ENCODE peak calls at places on chromosomes 4 and X, in ten cellular contexts. I is SW480; W is transverse colon; B is hypothalamus; S is endothelial cell; Q is activated naive CD8-positive, alpha-beta T cell treated with anti-CD3 and anti-CD28 coated beads, Interleukin-2, amount 10 ng/mL, durations not matched to agents 7 days and 5 days; C is NCI-H774; R is left lung; L is substantia nigra; F is HT1080. T is an unnamed sample.

GRCh38 chr4:1294891-1295290 is 5.2 kb downstream of the MAEA start:
- DNase-seq in I (no peak), W (no peak), B (no peak), S (no peak), Q (no peak), C (no peak), R (peak), L (no peak), F (no peak), T (no peak)

GRCh38 chr4:88672987-88673386 is 24.6 kb downstream of the NAP1L5 start:
- DNase-seq in I (peak), W (no peak), B (no peak), S (peak), Q (no peak), C (no peak), R (no peak), L (no peak), F (peak), T (no peak)

GRCh38 chrX:139194571-139195280 is 335.8 kb upstream of the F9 start:
- DNase-seq in I (peak), W (peak), B (no peak), S (peak), Q (no peak), C (no peak), R (peak), L (no peak), F (no peak), T (no peak)

GRCh38 chrX:13024911-13025454 is 19.4 kb downstream of the FAM9C start:
- DNase-seq in I (no peak), W (no peak), B (no peak), S (no peak), Q (no peak), C (no peak), R (no peak), L (no peak), F (no peak), T (no peak)

GRCh38 chr4:111556141-111556781 is 589.0 kb upstream of the FAM241A start:
- DNase-seq in I (no peak), W (no peak), B (no peak), S (no peak), Q (no peak), C (no peak), R (no peak), L (no peak), F (no peak), T (no peak)

GRCh38 chrX:121308276-121308805 is 260.9 kb downstream of the GLUD2 start:
- DNase-seq in I (peak), W (peak), B (peak), S (peak), Q (peak), C (peak), R (no peak), L (peak), F (peak), T (no peak)

GRCh38 chrX:8864151-8864550 is 63.0 kb upstream of the FAM9A start:
- DNase-seq in I (no peak), W (no peak), B (no peak), S (peak), Q (no peak), C (peak), R (no peak), L (peak), F (no peak), T (no peak)

GRCh38 chrX:44903107-44903506 is 30.1 kb downstream of the KDM6A start:
- DNase-seq in I (no peak), W (no peak), B (no peak), S (no peak), Q (no peak), C (no peak), R (no peak), L (no peak), F (peak), T (no peak)

GRCh38 chrX:154596290-154596929 is 11.5 kb downstream of the CTAG1A start:
- DNase-seq in I (peak), W (no peak), B (no peak), S (no peak), Q (no peak), C (no peak), R (no peak), L (no peak), F (peak), T (no peak)

GRCh38 chr4:26978387-26979071 is 117.9 kb downstream of the STIM2 start:
- DNase-seq in I (no peak), W (no peak), B (no peak), S (no peak), Q (no peak), C (no peak), R (no peak), L (no peak), F (no peak), T (no peak)

GRCh38 chr4:130432289-130432688 is 1336.3 kb downstream of the C4orf33 start:
- DNase-seq in I (no peak), W (no peak), B (no peak), S (no peak), Q (no peak), C (no peak), R (no peak), L (no peak), F (no peak), T (no peak)

GRCh38 chr4:118287691-118288090 is 65.1 kb downstream of the PRSS12 start:
- DNase-seq in I (no peak), W (no peak), B (no peak), S (no peak), Q (no peak), C (no peak), R (no peak), L (no peak), F (no peak), T (no peak)

GRCh38 chr4:154466336-154466735 is 25.3 kb downstream of the DCHS2 start:
- DNase-seq in I (no peak), W (no peak), B (no peak), S (no peak), Q (no peak), C (no peak), R (no peak), L (no peak), F (no peak), T (no peak)

GRCh38 chr4:152408514-152409327 is 127.2 kb downstream of the FBXW7 start:
- DNase-seq in I (no peak), W (no peak), B (no peak), S (peak), Q (no peak), C (peak), R (no peak), L (no peak), F (peak), T (no peak)